ENCODE peak calls at places on chromosomes 1 and 21, in five cellular contexts. H is fibroblast of pulmonary artery; L is M059J; O is HuH-7.5; X is stimulated activated CD8-positive, alpha-beta memory T cell treated with anti-CD3 and anti-CD28 coated beads, Interleukin-2, amount 100 ng/mL, for 1 hour. B is an unnamed sample.

GRCh38 chr1:183296782-183297181 is 110.7 kb downstream of the LAMC2 start:
- DNase-seq in H (no peak), L (no peak), O (no peak), X (no peak), B (no peak)

GRCh38 chr1:3597599-3597964 is 13.7 kb downstream of the MEGF6 start:
- DNase-seq in H (no peak), L (no peak), O (no peak), X (no peak), B (no peak)

GRCh38 chr1:26999440-26999987 is 6.0 kb downstream of the TRNP1 start:
- DNase-seq in H (peak; percentile 99), L (peak; percentile 98), O (no peak), X (no peak), B (peak; percentile 96)

GRCh38 chr1:161427733-161428516 is 60.2 kb upstream of the CFAP126 start:
- DNase-seq in H (peak; percentile 54), L (peak; percentile 64), O (peak; percentile 22), X (no peak), B (peak; percentile 42)

GRCh38 chr1:76410499-76410898 is 336.0 kb downstream of the ST6GALNAC3 start:
- DNase-seq in H (no peak), L (no peak), O (no peak), X (no peak), B (no peak)

GRCh38 chr1:51877434-51878306 is 857 bp downstream of the NRDC start:
- DNase-seq in H (peak; percentile 44), L (peak; percentile 57), O (no peak), X (no peak), B (peak; percentile 63)

GRCh38 chr1:58858344-58858673 is 74.5 kb upstream of the JUN start:
- DNase-seq in H (peak; percentile 54), L (no peak), O (no peak), X (no peak), B (no peak)

GRCh38 chr1:37753473-37754321 is 11.2 kb downstream of the EPHA10 start:
- DNase-seq in H (no peak), L (no peak), O (no peak), X (no peak), B (no peak)

GRCh38 chr21:42518216-42518615 is 4.6 kb downstream of the SLC37A1 start:
- DNase-seq in H (peak; percentile 56), L (peak; percentile 94), O (no peak), X (no peak), B (peak; percentile 40)

GRCh38 chr1:38908821-38909220 is 27.4 kb upstream of the GJA9 start:
- DNase-seq in H (no peak), L (no peak), O (no peak), X (no peak), B (no peak)

GRCh38 chr1:179823693-179824092 is 53.9 kb downstream of the TOR1AIP2 start:
- DNase-seq in H (no peak), L (no peak), O (no peak), X (no peak), B (no peak)

GRCh38 chr1:5333326-5333725 is 658.9 kb downstream of the NPHP4 start:
- DNase-seq in H (no peak), L (peak; percentile 81), O (no peak), X (no peak), B (no peak)

GRCh38 chr1:170664828-170665617 is 1.1 kb downstream of the PRRX1 start:
- DNase-seq in H (peak; percentile 69), L (peak; percentile 57), O (no peak), X (no peak), B (peak; percentile 68)

GRCh38 chr21:25515484-25516405 is 91.5 kb downstream of the MRPL39 start:
- DNase-seq in H (no peak), L (peak; percentile 43), O (no peak), X (no peak), B (no peak)

GRCh38 chr1:93878501-93878888 is 511 bp downstream of the DNTTIP2 start:
- DNase-seq in H (peak; percentile 20), L (peak; percentile 68), O (no peak), X (peak; percentile 57), B (peak; percentile 27)

GRCh38 chr1:219495737-219496408 is 117.0 kb downstream of the ZC3H11B start:
- DNase-seq in H (no peak), L (no peak), O (no peak), X (no peak), B (no peak)

GRCh38 chr21:43667191-43667904 is 8.0 kb downstream of the RRP1B start:
- DNase-seq in H (peak; percentile 61), L (peak; percentile 54), O (no peak), X (no peak), B (peak; percentile 62)

GRCh38 chr1:156145622-156146005 is 7.8 kb upstream of the SEMA4A start:
- DNase-seq in H (no peak), L (no peak), O (no peak), X (no peak), B (no peak)

GRCh38 chr1:147534386-147534785 is 6.9 kb upstream of the BCL9 start:
- DNase-seq in H (no peak), L (peak; percentile 76), O (no peak), X (no peak), B (no peak)

GRCh38 chr1:223227031-223227430 is 84.0 kb upstream of the TLR5 start:
- DNase-seq in H (no peak), L (no peak), O (no peak), X (no peak), B (no peak)

B was measured in fibroblast of villous mesenchyme.